ENCODE peak calls at places on chromosomes 2 and 18, in five cellular contexts. N, B, X, D and L are unnamed samples.

GRCh38 chr2:53668624-53669026 is 99.0 kb upstream of the CHAC2 start:
- DNase-seq in N (no peak), B (no peak), X (no peak), D (no peak), L (no peak)

GRCh38 chr2:161763153-161763552 is 138.9 kb downstream of the SLC4A10 start:
- DNase-seq in N (no peak), B (no peak), X (no peak), D (no peak), L (no peak)

GRCh38 chr2:99559075-99559662 is 69.4 kb upstream of the REV1 start:
- DNase-seq in N (peak; percentile 88), B (peak; percentile 95), X (peak; percentile 67), D (peak; percentile 67), L (peak; percentile 86)

GRCh38 chr18:79400591-79401381 is 5.1 kb downstream of the NFATC1 start:
- DNase-seq in N (no peak), B (peak; percentile 63), X (no peak), D (no peak), L (no peak)

GRCh38 chr2:137252934-137253333 is 487.6 kb downstream of the THSD7B start:
- DNase-seq in N (no peak), B (no peak), X (no peak), D (no peak), L (no peak)

GRCh38 chr2:776517-776916 is 99.3 kb upstream of the TMEM18 start:
- DNase-seq in N (no peak), B (no peak), X (no peak), D (no peak), L (no peak)

GRCh38 chr2:43040084-43040854 is 186.1 kb downstream of the ZFP36L2 start:
- DNase-seq in N (no peak), B (no peak), X (no peak), D (no peak), L (no peak)

GRCh38 chr2:233489666-233490065 is 76.9 kb downstream of the USP40 start:
- DNase-seq in N (no peak), B (no peak), X (no peak), D (peak; percentile 31), L (no peak)

GRCh38 chr2:10931710-10932255 is 20.0 kb downstream of the KCNF1 start:
- DNase-seq in N (no peak), B (no peak), X (no peak), D (peak; percentile 92), L (no peak)

GRCh38 chr2:133573771-133574170 is 5.5 kb upstream of the NCKAP5 start:
- DNase-seq in N (no peak), B (no peak), X (no peak), D (no peak), L (no peak)

GRCh38 chr2:179344970-179345369 is 80.3 kb upstream of the SESTD1 start:
- DNase-seq in N (no peak), B (no peak), X (no peak), D (no peak), L (no peak)

GRCh38 chr2:23554054-23554697 is 169.2 kb downstream of the KLHL29 start:
- DNase-seq in N (peak; percentile 64), B (peak; percentile 91), X (no peak), D (no peak), L (peak; percentile 47)

GRCh38 chr18:58223717-58224424 is 179.8 kb downstream of the NEDD4L start:
- DNase-seq in N (peak; percentile 47), B (peak; percentile 66), X (peak; percentile 65), D (peak; percentile 96), L (no peak)

GRCh38 chr18:2963048-2963447 is 49.9 kb downstream of the LPIN2 start:
- DNase-seq in N (no peak), B (no peak), X (no peak), D (no peak), L (no peak)

GRCh38 chr2:567865-568638 is 109.2 kb downstream of the TMEM18 start:
- DNase-seq in N (peak; percentile 81), B (no peak), X (no peak), D (no peak), L (no peak)

GRCh38 chr2:175807031-175807873 is 194.8 kb downstream of the LNPK start:
- DNase-seq in N (no peak), B (no peak), X (no peak), D (peak; percentile 16), L (no peak)

GRCh38 chr2:10536569-10537133 is 88.5 kb upstream of the ODC1 start:
- DNase-seq in N (no peak), B (no peak), X (no peak), D (no peak), L (no peak)

GRCh38 chr2:28387082-28387960 is 5.3 kb upstream of the FOSL2 start:
- DNase-seq in N (no peak), B (peak; percentile 14), X (no peak), D (peak; percentile 37), L (no peak)

GRCh38 chr18:23196119-23197004 is 61.1 kb downstream of the CABLES1 start:
- DNase-seq in N (no peak), B (no peak), X (no peak), D (no peak), L (no peak)

GRCh38 chr18:6811816-6812215 is 82.3 kb downstream of the ARHGAP28 start:
- DNase-seq in N (no peak), B (no peak), X (no peak), D (peak; percentile 35), L (no peak)

GRCh38 chr2:105721991-105722511 is 22.7 kb upstream of the NCK2 start:
- DNase-seq in N (no peak), B (no peak), X (no peak), D (no peak), L (no peak)

GRCh38 chr2:185201063-185201462 is 537.5 kb upstream of the FSIP2 start:
- DNase-seq in N (no peak), B (no peak), X (no peak), D (no peak), L (no peak)

GRCh38 chr18:76613721-76614120 is 118.7 kb upstream of the ZNF516 start:
- DNase-seq in N (no peak), B (no peak), X (no peak), D (no peak), L (no peak)

DNA sequence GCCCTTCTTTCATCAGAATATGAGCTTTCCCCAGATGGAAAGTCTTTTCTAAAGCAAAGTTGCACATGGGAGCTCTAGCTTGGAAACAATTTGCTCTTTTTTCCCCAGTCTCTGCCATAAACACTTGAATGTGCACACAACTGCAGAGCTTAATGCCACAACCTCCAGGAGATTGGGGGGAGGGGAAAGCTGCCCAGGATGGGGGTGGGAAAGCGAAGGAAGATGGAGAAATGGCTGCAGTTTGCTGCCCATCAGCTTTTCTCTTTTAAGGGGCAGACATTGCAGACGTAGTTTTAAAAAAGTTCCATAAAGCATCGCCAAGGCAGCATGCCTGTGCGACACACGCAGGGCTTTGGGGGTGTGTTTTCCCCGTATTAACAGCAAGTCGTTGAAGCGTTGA is 1.5 kb downstream of the ACKR3 start:
- DNase-seq in N (no peak), B (no peak), X (no peak), D (no peak), L (no peak)
- H3K4me1 ChIP-seq in N (no peaks in the 10 kb centered on the region), B (peaks cover 2% of the 10 kb centered on the region), X (peaks cover 10% of the 10 kb centered on the region), D (no peaks in the 10 kb centered on the region), L (peaks cover 39% of the 10 kb centered on the region)

GRCh38 chr2:157052685-157053224 is 204.8 kb upstream of the GALNT5 start:
- DNase-seq in N (no peak), B (no peak), X (peak; percentile 8), D (peak; percentile 87), L (no peak)

GRCh38 chr2:157058161-157058560 is 199.3 kb upstream of the GALNT5 start:
- DNase-seq in N (no peak), B (no peak), X (no peak), D (no peak), L (no peak)

GRCh38 chr2:157056200-157056676 is 201.3 kb upstream of the GALNT5 start:
- DNase-seq in N (no peak), B (no peak), X (no peak), D (peak; percentile 75), L (no peak)

GRCh38 chr2:157053876-157054275 is 203.6 kb upstream of the GALNT5 start:
- DNase-seq in N (no peak), B (no peak), X (no peak), D (no peak), L (no peak)

GRCh38 chr2:157055660-157056199 is 201.8 kb upstream of the GALNT5 start:
- DNase-seq in N (no peak), B (no peak), X (no peak), D (peak; percentile 53), L (no peak)
- H3K4me3 ChIP-seq in N (no peak overlapping the region), B (no peak overlapping the region), X (no peak overlapping the region), D (no peak overlapping the region), L (peak overlapping the region; percentile 14)

GRCh38 chr2:126778561-126779285 is 120.0 kb upstream of the TEX51 start:
- DNase-seq in N (no peak), B (no peak), X (no peak), D (no peak), L (no peak)

GRCh38 chr2:126775300-126775985 is 119.5 kb downstream of the GYPC start:
- DNase-seq in N (no peak), B (no peak), X (no peak), D (no peak), L (no peak)

GRCh38 chr2:126776255-126776654 is 120.3 kb downstream of the GYPC start:
- DNase-seq in N (no peak), B (peak; percentile 63), X (no peak), D (no peak), L (peak; percentile 30)

GRCh38 chr2:126777620-126777978 is 121.1 kb upstream of the TEX51 start:
- DNase-seq in N (no peak), B (no peak), X (no peak), D (no peak), L (no peak)

GRCh38 chr2:126776701-126777619 is 121.0 kb downstream of the GYPC start:
- DNase-seq in N (peak; percentile 66), B (peak; percentile 91), X (peak; percentile 49), D (peak; percentile 62), L (peak; percentile 79)
- H3K27ac ChIP-seq in N (no peak overlapping the region), B (peak overlapping the region; percentile 9), X (peak overlapping the region; percentile 71), D (no peak overlapping the region), L (peak overlapping the region; percentile 34)

GRCh38 chr18:12318857-12319256 is 10.8 kb downstream of the TUBB6 start:
- DNase-seq in N (no peak), B (no peak), X (no peak), D (no peak), L (no peak)

GRCh38 chr18:12315911-12316310 is 7.9 kb downstream of the TUBB6 start:
- DNase-seq in N (no peak), B (peak; percentile 90), X (no peak), D (no peak), L (peak; percentile 71)

GRCh38 chr18:12315481-12315880 is 7.4 kb downstream of the TUBB6 start:
- DNase-seq in N (no peak), B (peak; percentile 75), X (no peak), D (no peak), L (no peak)

GRCh38 chr18:12318334-12318697 is 10.3 kb downstream of the TUBB6 start:
- DNase-seq in N (no peak), B (no peak), X (no peak), D (no peak), L (no peak)

DNA sequence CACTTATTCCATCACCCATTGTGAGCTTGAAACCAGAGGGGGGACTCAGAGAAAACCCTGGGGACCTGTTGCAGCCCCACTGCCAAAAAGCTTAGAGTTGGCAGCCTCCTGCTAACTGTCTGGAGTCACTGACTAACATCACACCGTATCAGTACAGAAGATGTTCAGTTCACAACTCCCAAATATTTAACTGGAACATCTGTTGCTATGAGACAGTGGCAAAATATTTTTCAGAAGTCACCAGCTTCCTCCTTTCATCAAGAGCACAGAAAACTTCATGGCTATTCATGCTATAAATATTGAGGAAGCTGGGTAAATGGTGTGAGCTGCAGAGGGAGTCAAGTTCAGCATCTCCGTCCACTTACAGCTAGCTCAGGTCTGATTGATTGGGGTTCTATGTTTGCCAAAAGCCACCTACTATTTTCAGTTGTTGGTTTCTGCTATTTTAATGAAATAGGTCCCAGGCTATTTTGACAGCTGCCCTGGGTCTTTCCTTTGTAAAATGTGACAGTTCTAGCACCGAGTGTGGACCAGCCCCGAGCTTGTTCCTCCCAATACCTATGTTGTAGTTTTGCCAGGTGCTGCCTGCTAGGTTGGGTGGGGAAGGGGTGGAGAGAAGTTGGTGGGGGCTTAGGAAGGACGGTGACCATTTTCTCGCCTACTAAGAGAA is 9.8 kb downstream of the TUBB6 start:
- DNase-seq in N (no peak), B (no peak), X (no peak), D (peak; percentile 85), L (no peak)
- H3K4me1 ChIP-seq in N (no peaks in the 10 kb centered on the region), B (peaks cover 10% of the 10 kb centered on the region), X (no peaks in the 10 kb centered on the region), D (peaks cover 17% of the 10 kb centered on the region), L (peaks cover 50% of the 10 kb centered on the region)